ENCODE peak calls at places on chromosomes 12 and 14, in four cellular contexts. One of them, this sample, is unnamed.

GRCh38 chr14:63164108-63164683 is 40.0 kb upstream of the RHOJ start:
- DNase-seq in WTC11: no peak
- DNase-seq in HepG2: no peak
- DNase-seq in K562: no peak
- DNase-seq in this sample: no peak

GRCh38 chr12:94650143-94651056 is at the start of gene TMCC3:
- DNase-seq in WTC11: peak; percentile 48
- DNase-seq in HepG2: no peak
- DNase-seq in K562: no peak
- DNase-seq in this sample: no peak

GRCh38 chr14:53758141-53758540 is 198.5 kb downstream of the BMP4 start:
- DNase-seq in WTC11: no peak
- DNase-seq in HepG2: no peak
- DNase-seq in K562: no peak
- DNase-seq in this sample: no peak

GRCh38 chr14:80839743-80840142 is 101.8 kb downstream of the CEP128 start:
- DNase-seq in WTC11: no peak
- DNase-seq in HepG2: no peak
- DNase-seq in K562: no peak
- DNase-seq in this sample: no peak

GRCh38 chr12:106717671-106718070 is 56.8 kb upstream of the RIC8B start:
- DNase-seq in WTC11: no peak
- DNase-seq in HepG2: peak; percentile 13
- DNase-seq in K562: no peak
- DNase-seq in this sample: no peak

GRCh38 chr14:67241416-67242362 is at the start of gene PALS1:
- DNase-seq in WTC11: no peak
- DNase-seq in HepG2: peak; percentile 62
- DNase-seq in K562: peak; percentile 63
- DNase-seq in this sample: peak; percentile 19

GRCh38 chr12:59698599-59698998 is 102.8 kb downstream of the SLC16A7 start:
- DNase-seq in WTC11: no peak
- DNase-seq in HepG2: no peak
- DNase-seq in K562: no peak
- DNase-seq in this sample: no peak

GRCh38 chr14:26598081-26598671 is 343 bp upstream of the NOVA1 start:
- DNase-seq in WTC11: peak; percentile 95
- DNase-seq in HepG2: peak; percentile 77
- DNase-seq in K562: peak; percentile 16
- DNase-seq in this sample: no peak

GRCh38 chr12:15979096-15980091 is 68.3 kb downstream of the DERA start:
- DNase-seq in WTC11: peak; percentile 53
- DNase-seq in HepG2: peak; percentile 38
- DNase-seq in K562: peak; percentile 22
- DNase-seq in this sample: no peak

GRCh38 chr12:127832172-127832571 is 434.8 kb upstream of the TMEM132C start:
- DNase-seq in WTC11: no peak
- DNase-seq in HepG2: no peak
- DNase-seq in K562: no peak
- DNase-seq in this sample: no peak

GRCh38 chr12:50699940-50700339 is 64.0 kb upstream of the ATF1 start:
- DNase-seq in WTC11: no peak
- DNase-seq in HepG2: no peak
- DNase-seq in K562: no peak
- DNase-seq in this sample: no peak

GRCh38 chr12:131902332-131903241 is 8.2 kb downstream of the ULK1 start:
- DNase-seq in WTC11: no peak
- DNase-seq in HepG2: no peak
- DNase-seq in K562: no peak
- DNase-seq in this sample: no peak

GRCh38 chr12:54352022-54352531 is 12.2 kb downstream of the GPR84 start:
- DNase-seq in WTC11: peak; percentile 70
- DNase-seq in HepG2: no peak
- DNase-seq in K562: peak; percentile 90
- DNase-seq in this sample: no peak

GRCh38 chr14:36655963-36656768 is 5.5 kb upstream of the PAX9 start:
- DNase-seq in WTC11: peak; percentile 84
- DNase-seq in HepG2: peak; percentile 52
- DNase-seq in K562: no peak
- DNase-seq in this sample: no peak

GRCh38 chr14:63972323-63972932 is 119.6 kb downstream of the SYNE2 start:
- DNase-seq in WTC11: no peak
- DNase-seq in HepG2: no peak
- DNase-seq in K562: no peak
- DNase-seq in this sample: no peak

GRCh38 chr14:76337619-76338545 is 38.1 kb upstream of the ESRRB start:
- DNase-seq in WTC11: no peak
- DNase-seq in HepG2: no peak
- DNase-seq in K562: no peak
- DNase-seq in this sample: no peak

GRCh38 chr14:63387691-63388090 is 69.0 kb upstream of the GPHB5 start:
- DNase-seq in WTC11: no peak
- DNase-seq in HepG2: no peak
- DNase-seq in K562: no peak
- DNase-seq in this sample: no peak

GRCh38 chr14:77113644-77114043 is 15.6 kb downstream of the CIPC start:
- DNase-seq in WTC11: no peak
- DNase-seq in HepG2: no peak
- DNase-seq in K562: no peak
- DNase-seq in this sample: no peak

GRCh38 chr14:53841109-53842099 is 115.2 kb downstream of the BMP4 start:
- DNase-seq in WTC11: no peak
- DNase-seq in HepG2: no peak
- DNase-seq in K562: no peak
- DNase-seq in this sample: no peak

GRCh38 chr14:74502236-74503019 is 8.9 kb downstream of the ISCA2 start:
- DNase-seq in WTC11: peak; percentile 58
- DNase-seq in HepG2: peak; percentile 50
- DNase-seq in K562: peak; percentile 52
- DNase-seq in this sample: no peak

DNA sequence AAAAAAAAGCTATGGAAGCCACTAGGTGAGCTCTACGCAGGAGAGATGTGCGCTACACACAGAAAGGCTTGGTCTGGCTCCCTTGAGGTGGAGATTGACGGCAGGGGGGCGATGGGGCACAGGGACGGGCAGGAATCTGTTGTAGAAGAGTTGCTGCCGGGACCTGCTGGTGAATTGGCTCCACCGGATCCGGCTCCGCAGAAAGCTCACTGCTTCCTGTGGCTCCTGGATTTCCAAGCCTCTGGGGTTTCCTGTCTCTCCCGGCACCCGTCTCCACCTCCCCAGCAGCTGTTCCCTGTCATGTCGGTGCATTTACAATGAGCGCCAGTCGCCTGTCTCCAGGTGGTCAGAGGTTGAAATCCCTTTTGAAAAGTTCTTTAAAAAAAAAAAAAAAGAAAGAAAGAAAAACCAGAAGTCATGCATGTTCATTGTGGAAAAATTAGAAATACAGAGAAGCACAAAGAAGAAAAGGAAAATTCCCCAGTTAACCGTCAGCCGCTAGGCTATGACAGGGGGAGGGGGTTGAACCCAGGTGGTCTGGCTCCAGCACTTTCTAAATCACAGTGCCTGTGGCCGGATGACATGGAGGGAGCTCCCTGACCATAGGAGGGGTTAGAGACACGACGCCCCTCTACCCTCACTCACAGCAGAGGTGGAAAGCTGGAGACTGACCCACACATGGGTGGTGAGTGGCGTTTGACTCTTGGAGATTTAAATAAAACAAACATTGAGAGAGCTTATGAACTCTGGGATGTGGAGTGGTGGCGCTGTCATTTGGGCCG is 20.8 kb downstream of the FAM222A start:
- DNase-seq in WTC11: peak; percentile 62
- DNase-seq in HepG2: no peak
- DNase-seq in K562: no peak
- DNase-seq in this sample: no peak
- TF ChIP-seq NR2C2 in WTC11: no peak
- TF ChIP-seq NR2C2 in HepG2: no peak
- TF ChIP-seq NR2C2 in K562: no peak
- TF ChIP-seq NR2C2 in this sample: no peak

DNA sequence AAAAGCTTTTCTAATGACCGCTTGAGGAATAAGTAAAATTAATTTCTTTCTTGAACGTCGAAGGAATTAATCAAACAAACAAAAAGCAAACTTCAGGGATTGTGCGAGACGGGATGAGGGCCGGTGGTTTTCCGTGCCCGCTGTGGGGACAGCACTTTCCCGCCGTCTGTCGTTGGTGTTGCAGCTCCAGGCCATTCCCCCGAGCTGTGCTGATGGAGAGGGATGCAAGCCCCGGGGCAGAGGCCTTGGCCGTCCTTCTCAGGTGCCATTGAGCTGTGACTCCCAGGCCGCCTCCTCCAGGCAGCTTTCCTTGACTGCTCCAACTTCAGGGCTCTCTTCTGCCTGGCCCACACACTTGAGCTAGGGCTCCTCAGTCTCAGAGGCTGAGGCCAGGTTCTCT is 109.0 kb upstream of the C14orf180 start:
- DNase-seq in WTC11: no peak
- DNase-seq in HepG2: no peak
- DNase-seq in K562: no peak
- DNase-seq in this sample: no peak
- TF ChIP-seq NR2C2 in WTC11: no peak
- TF ChIP-seq NR2C2 in HepG2: no peak
- TF ChIP-seq NR2C2 in K562: no peak
- TF ChIP-seq NR2C2 in this sample: no peak

GRCh38 chr12:109736552-109737108 is 23.0 kb downstream of the FAM222A start:
- DNase-seq in WTC11: peak; percentile 87
- DNase-seq in HepG2: peak; percentile 34
- DNase-seq in K562: peak; percentile 66
- DNase-seq in this sample: no peak

GRCh38 chr12:109737631-109738030 is 24.0 kb downstream of the FAM222A start:
- DNase-seq in WTC11: peak; percentile 2
- DNase-seq in HepG2: peak; percentile 70
- DNase-seq in K562: no peak
- DNase-seq in this sample: no peak

GRCh38 chr12:109738878-109739665 is 25.4 kb downstream of the FAM222A start:
- DNase-seq in WTC11: peak; percentile 3
- DNase-seq in HepG2: no peak
- DNase-seq in K562: no peak
- DNase-seq in this sample: no peak

GRCh38 chr12:109737111-109737510 is 23.5 kb downstream of the FAM222A start:
- DNase-seq in WTC11: peak; percentile 4
- DNase-seq in HepG2: no peak
- DNase-seq in K562: no peak
- DNase-seq in this sample: no peak

GRCh38 chr12:109738209-109738608 is 24.6 kb downstream of the FAM222A start:
- DNase-seq in WTC11: peak; percentile 8
- DNase-seq in HepG2: no peak
- DNase-seq in K562: no peak
- DNase-seq in this sample: no peak
- TF ChIP-seq NR2C2 in WTC11: no peak
- TF ChIP-seq NR2C2 in HepG2: no peak
- TF ChIP-seq NR2C2 in K562: no peak
- TF ChIP-seq NR2C2 in this sample: no peak

DNA sequence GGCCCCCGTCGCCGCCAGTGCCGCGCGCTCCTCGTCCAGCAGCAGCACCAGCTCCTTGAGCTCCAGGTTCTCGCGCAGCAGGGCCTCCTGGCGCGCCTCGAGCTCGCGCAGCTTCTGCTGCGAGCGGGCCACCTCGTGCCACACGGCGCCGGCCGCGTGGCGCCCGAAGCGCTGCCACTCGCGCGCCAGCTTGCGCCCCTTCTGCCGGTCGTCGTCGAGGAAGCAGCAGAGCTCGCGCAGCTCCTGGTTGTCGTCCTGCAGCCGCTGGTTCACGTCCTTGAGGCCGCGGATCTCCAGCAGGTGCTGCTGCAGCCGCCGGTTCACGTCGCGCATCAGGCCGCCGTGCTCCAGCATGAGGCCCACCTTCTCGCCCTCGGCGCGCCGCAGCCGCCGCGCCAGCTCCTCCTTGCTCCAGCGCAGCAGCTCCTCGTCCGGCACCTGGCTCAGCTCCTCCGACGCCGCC is 505 bp downstream of the CCDC85C start:
- DNase-seq in WTC11: peak; percentile 58
- DNase-seq in HepG2: no peak
- DNase-seq in K562: peak; percentile 58
- DNase-seq in this sample: no peak
- TF ChIP-seq NR2C2 in WTC11: peak; percentile 89
- TF ChIP-seq NR2C2 in HepG2: peak; percentile 40
- TF ChIP-seq NR2C2 in K562: no peak
- TF ChIP-seq NR2C2 in this sample: no peak

GRCh38 chr12:105569886-105570285 is 239.4 kb downstream of the C12orf75 start:
- DNase-seq in WTC11: no peak
- DNase-seq in HepG2: no peak
- DNase-seq in K562: no peak
- DNase-seq in this sample: no peak

GRCh38 chr12:105561981-105562726 is 231.7 kb downstream of the C12orf75 start:
- DNase-seq in WTC11: no peak
- DNase-seq in HepG2: no peak
- DNase-seq in K562: no peak
- DNase-seq in this sample: no peak

GRCh38 chr12:105562727-105563072 is 232.2 kb downstream of the C12orf75 start:
- DNase-seq in WTC11: no peak
- DNase-seq in HepG2: no peak
- DNase-seq in K562: no peak
- DNase-seq in this sample: no peak

GRCh38 chr12:105570944-105571343 is 240.5 kb downstream of the C12orf75 start:
- DNase-seq in WTC11: no peak
- DNase-seq in HepG2: no peak
- DNase-seq in K562: no peak
- DNase-seq in this sample: no peak

GRCh38 chr12:105567061-105567460 is 236.6 kb downstream of the C12orf75 start:
- DNase-seq in WTC11: no peak
- DNase-seq in HepG2: no peak
- DNase-seq in K562: no peak
- DNase-seq in this sample: no peak
- TF ChIP-seq NR2C2 in WTC11: no peak
- TF ChIP-seq NR2C2 in HepG2: no peak
- TF ChIP-seq NR2C2 in K562: no peak
- TF ChIP-seq NR2C2 in this sample: no peak

GRCh38 chr14:60724080-60724618 is at the start of gene SIX4:
- DNase-seq in WTC11: peak; percentile 86
- DNase-seq in HepG2: peak; percentile 84
- DNase-seq in K562: peak; percentile 87
- DNase-seq in this sample: no peak
- TF ChIP-seq NR2C2 in WTC11: no peak
- TF ChIP-seq NR2C2 in HepG2: no peak
- TF ChIP-seq NR2C2 in K562: no peak
- TF ChIP-seq NR2C2 in this sample: no peak